ENCODE peak calls at places on chromosomes 1 and 21, in five cellular contexts. S, H, M, O and Q are unnamed samples.

GRCh38 chr1:193070942-193071341 is 11.5 kb downstream of the RO60 start:
- DNase-seq in S (no peak), H (no peak), M (no peak), O (no peak), Q (peak; percentile 20)

GRCh38 chr1:212901290-212901689 is 43.2 kb downstream of the FLVCR1 start:
- DNase-seq in S (no peak), H (no peak), M (no peak), O (no peak), Q (no peak)

GRCh38 chr1:8477199-8477982 is 159.5 kb downstream of the SLC45A1 start:
- DNase-seq in S (peak; percentile 24), H (no peak), M (no peak), O (no peak), Q (peak; percentile 65)

GRCh38 chr1:116474921-116475849 is 95.6 kb downstream of the CD58 start:
- DNase-seq in S (no peak), H (no peak), M (no peak), O (no peak), Q (no peak)

GRCh38 chr1:225280563-225280962 is 147.3 kb downstream of the LBR start:
- DNase-seq in S (no peak), H (no peak), M (no peak), O (no peak), Q (no peak)

GRCh38 chr1:224879404-224879803 is 50.1 kb upstream of the DNAH14 start:
- DNase-seq in S (peak; percentile 69), H (no peak), M (no peak), O (no peak), Q (no peak)

GRCh38 chr1:16155537-16156410 is at the start of gene EPHA2:
- DNase-seq in S (peak; percentile 92), H (peak; percentile 94), M (peak; percentile 93), O (no peak), Q (no peak)

GRCh38 chr1:40770296-40771070 is 13.1 kb upstream of the KCNQ4 start:
- DNase-seq in S (no peak), H (no peak), M (peak; percentile 53), O (no peak), Q (no peak)

GRCh38 chr1:17046043-17046657 is 7.7 kb downstream of the SDHB start:
- DNase-seq in S (peak; percentile 73), H (no peak), M (no peak), O (peak; percentile 27), Q (no peak)

GRCh38 chr1:201500670-201501120 is 6.2 kb downstream of the CSRP1 start:
- DNase-seq in S (peak; percentile 32), H (no peak), M (peak; percentile 82), O (no peak), Q (no peak)

GRCh38 chr1:197429372-197429771 is 161.3 kb downstream of the CRB1 start:
- DNase-seq in S (no peak), H (no peak), M (no peak), O (no peak), Q (no peak)

GRCh38 chr1:15090373-15090772 is 63.2 kb upstream of the TMEM51 start:
- DNase-seq in S (no peak), H (peak; percentile 80), M (no peak), O (no peak), Q (peak; percentile 54)

GRCh38 chr21:31501921-31502320 is 157.6 kb upstream of the SOD1 start:
- DNase-seq in S (no peak), H (no peak), M (no peak), O (no peak), Q (no peak)

GRCh38 chr21:38839683-38840286 is 34.1 kb downstream of the ETS2 start:
- DNase-seq in S (peak; percentile 86), H (no peak), M (no peak), O (no peak), Q (peak; percentile 55)

GRCh38 chr21:43611598-43612369 is 47.5 kb downstream of the HSF2BP start:
- DNase-seq in S (peak; percentile 65), H (peak; percentile 70), M (peak; percentile 85), O (peak; percentile 70), Q (peak; percentile 41)

GRCh38 chr1:5975133-5975880 is 16.9 kb downstream of the NPHP4 start:
- DNase-seq in S (peak; percentile 85), H (peak; percentile 62), M (peak; percentile 34), O (peak; percentile 58), Q (peak; percentile 57)

GRCh38 chr1:177119311-177119710 is 45.2 kb downstream of the ASTN1 start:
- DNase-seq in S (no peak), H (no peak), M (no peak), O (no peak), Q (no peak)

GRCh38 chr1:223670458-223671159 is 5.1 kb upstream of the CAPN8 start:
- DNase-seq in S (peak; percentile 78), H (peak; percentile 58), M (no peak), O (peak; percentile 34), Q (peak; percentile 48)

GRCh38 chr1:2990376-2991115 is 30.7 kb upstream of the ACTRT2 start:
- DNase-seq in S (no peak), H (no peak), M (peak; percentile 42), O (no peak), Q (no peak)

GRCh38 chr1:995665-996633 is 3.9 kb downstream of the HES4 start:
- DNase-seq in S (no peak), H (peak; percentile 9), M (peak; percentile 63), O (no peak), Q (no peak)

GRCh38 chr1:104621221-104621620 is 871.5 kb downstream of the AMY1C start:
- DNase-seq in S (no peak), H (no peak), M (no peak), O (no peak), Q (no peak)

GRCh38 chr1:17045623-17046022 is 8.2 kb downstream of the SDHB start:
- DNase-seq in S (peak; percentile 16), H (no peak), M (no peak), O (no peak), Q (no peak)

GRCh38 chr1:45630429-45630828 is 6.6 kb upstream of the CCDC17 start:
- DNase-seq in S (no peak), H (no peak), M (no peak), O (no peak), Q (no peak)

GRCh38 chr21:41932191-41932575 is 21.6 kb downstream of the C2CD2 start:
- DNase-seq in S (peak; percentile 59), H (no peak), M (peak; percentile 62), O (no peak), Q (no peak)

GRCh38 chr1:59142663-59143487 is 154.0 kb upstream of the FGGY start:
- DNase-seq in S (peak; percentile 97), H (no peak), M (no peak), O (no peak), Q (no peak)

GRCh38 chr21:32256873-32257620 is 21.8 kb downstream of the MIS18A start:
- DNase-seq in S (peak; percentile 92), H (peak; percentile 14), M (peak; percentile 89), O (no peak), Q (no peak)

GRCh38 chr1:26932536-26932935 is 11.0 kb downstream of the NUDC start:
- DNase-seq in S (no peak), H (no peak), M (no peak), O (peak; percentile 70), Q (no peak)

GRCh38 chr1:108863984-108864383 is 7.1 kb upstream of the AKNAD1 start:
- DNase-seq in S (no peak), H (no peak), M (no peak), O (no peak), Q (no peak)

GRCh38 chr1:94351441-94351840 is 66.7 kb upstream of the ABCD3 start:
- DNase-seq in S (peak; percentile 38), H (no peak), M (no peak), O (no peak), Q (no peak)

GRCh38 chr1:240644732-240645131 is 32.8 kb upstream of the GREM2 start:
- DNase-seq in S (no peak), H (no peak), M (no peak), O (no peak), Q (no peak)

GRCh38 chr1:205918955-205919746 is 24.1 kb downstream of the SLC26A9 start:
- DNase-seq in S (peak; percentile 90), H (peak; percentile 81), M (peak; percentile 82), O (peak; percentile 77), Q (peak; percentile 88)

GRCh38 chr1:109993885-109994284 is 9.3 kb downstream of the AHCYL1 start:
- DNase-seq in S (peak; percentile 61), H (no peak), M (no peak), O (no peak), Q (no peak)

GRCh38 chr1:225845633-225846259 is 35.8 kb downstream of the EPHX1 start:
- DNase-seq in S (peak; percentile 89), H (peak; percentile 74), M (peak; percentile 93), O (no peak), Q (peak; percentile 44)

GRCh38 chr1:86504130-86504479 is 35.4 kb downstream of the CLCA1 start:
- DNase-seq in S (no peak), H (no peak), M (no peak), O (no peak), Q (no peak)

GRCh38 chr1:86508583-86508969 is 38.3 kb upstream of the CLCA4 start:
- DNase-seq in S (peak; percentile 76), H (no peak), M (no peak), O (no peak), Q (no peak)

GRCh38 chr1:86504895-86505625 is 36.3 kb downstream of the CLCA1 start:
- DNase-seq in S (peak; percentile 81), H (no peak), M (no peak), O (no peak), Q (no peak)

GRCh38 chr1:86503477-86504129 is 34.9 kb downstream of the CLCA1 start:
- DNase-seq in S (no peak), H (peak; percentile 27), M (peak; percentile 77), O (no peak), Q (no peak)

GRCh38 chr1:86507935-86508582 is 38.8 kb upstream of the CLCA4 start:
- DNase-seq in S (peak; percentile 69), H (peak; percentile 12), M (peak; percentile 74), O (no peak), Q (peak; percentile 36)
- TF ChIP-seq CTCF in S (peak; percentile 45), H (peak; percentile 50), M (peak; percentile 39), O (no peak), Q (peak; percentile 50)

GRCh38 chr1:156259805-156260204 is 11.9 kb upstream of the PAQR6 start:
- DNase-seq in S (no peak), H (no peak), M (no peak), O (no peak), Q (peak; percentile 31)
- TF ChIP-seq CTCF in S (peak; percentile 9), H (no peak), M (no peak), O (no peak), Q (no peak)

GRCh38 chr21:35366348-35367085 is 317.4 kb upstream of the RUNX1 start:
- DNase-seq in S (peak; percentile 65), H (no peak), M (peak; percentile 72), O (no peak), Q (no peak)
- TF ChIP-seq CTCF in S (no peak), H (no peak), M (no peak), O (no peak), Q (no peak)

DNA sequence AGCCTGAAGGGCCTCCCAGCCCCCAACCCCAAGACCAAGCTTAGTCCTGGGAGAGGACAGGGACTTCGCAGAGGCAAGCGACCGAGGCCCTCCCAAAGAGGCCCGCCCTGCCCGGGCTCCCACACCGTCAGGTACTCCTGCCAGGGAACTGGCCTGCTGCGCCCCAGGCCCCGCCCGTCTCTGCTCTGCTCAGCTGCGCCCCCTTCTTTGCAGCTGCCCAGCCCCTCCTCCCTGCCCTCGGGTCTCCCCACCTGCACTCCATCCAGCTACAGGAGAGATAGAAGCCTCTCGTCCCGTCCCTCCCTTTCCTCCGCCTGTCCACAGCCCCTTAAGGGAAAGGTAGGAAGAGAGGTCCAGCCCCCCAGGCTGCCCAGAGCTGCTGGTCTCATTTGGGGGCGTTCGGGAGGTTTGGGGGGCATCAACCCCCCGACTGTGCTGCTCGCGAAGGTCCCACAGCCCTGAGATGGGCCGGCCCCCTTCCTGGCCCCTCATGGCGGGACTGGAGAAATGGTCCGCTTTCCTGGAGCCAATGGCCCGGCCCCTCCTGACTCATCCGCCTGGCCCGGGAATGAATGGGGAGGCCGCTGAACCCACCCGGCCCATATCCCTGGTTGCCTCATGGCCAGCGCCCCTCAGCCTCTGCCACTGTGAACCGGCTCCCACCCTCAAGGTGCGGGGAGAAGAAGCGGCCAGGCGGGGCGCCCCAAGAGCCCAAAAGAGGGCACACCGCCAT is 21.9 kb upstream of the ARF1 start:
- DNase-seq in S (peak; percentile 44), H (peak; percentile 38), M (peak; percentile 49), O (no peak), Q (no peak)
- TF ChIP-seq CTCF in S (no peak), H (no peak), M (no peak), O (no peak), Q (peak; percentile 27)